ENCODE peak calls at places on chromosomes 6 and 20, in nine cellular contexts. D is adrenal gland, V is cardiac muscle cell, J is H4, Z is uterus, B is GM10248, C is HTR-8/SVneo, T is aorta, H is nephron progenitor cell. N is an unnamed sample.

GRCh38 chr6:137150072-137150471 is 23.4 kb downstream of the IL22RA2 start:
- DNase-seq in J (no peak), V (no peak), D (no peak), B (no peak), H (no peak), C (no peak), T (no peak), Z (no peak), N (no peak)

GRCh38 chr6:79421707-79422484 is 115.3 kb downstream of the LCA5 start:
- DNase-seq in T (no peak), C (peak), H (no peak), V (peak), D (peak), J (peak), Z (no peak), B (no peak), N (peak)

GRCh38 chr6:169452117-169452868 is 198.6 kb upstream of the THBS2 start:
- DNase-seq in B (no peak), J (peak), H (no peak), D (peak), C (no peak), T (peak), V (peak), Z (peak), N (peak)

GRCh38 chr6:108966855-108967755 is 118.9 kb downstream of the ARMC2 start:
- DNase-seq in Z (no peak), T (peak), J (peak), H (peak), C (peak), D (no peak), B (no peak), V (peak), N (no peak)

GRCh38 chr6:63660737-63661136 is 25.1 kb downstream of the PHF3 start:
- DNase-seq in C (no peak), H (no peak), Z (no peak), B (no peak), D (no peak), J (no peak), V (no peak), T (no peak), N (no peak)

GRCh38 chr20:49893242-49894072 is 21.9 kb downstream of the SPATA2 start:
- DNase-seq in Z (no peak), C (no peak), J (no peak), B (no peak), D (no peak), V (peak), T (no peak), H (no peak), N (no peak)

GRCh38 chr6:33702345-33702977 is 9.0 kb downstream of the UQCC2 start:
- DNase-seq in Z (no peak), D (peak), C (peak), J (peak), T (no peak), H (no peak), V (peak), B (no peak), N (peak)

GRCh38 chr6:68080074-68080473 is 555.0 kb upstream of the ADGRB3 start:
- DNase-seq in D (no peak), V (no peak), T (no peak), H (no peak), J (no peak), C (no peak), Z (no peak), B (no peak), N (no peak)

GRCh38 chr6:3209114-3210023 is 18.1 kb downstream of the TUBB2B start:
- DNase-seq in B (peak), J (peak), Z (peak), T (peak), H (no peak), C (peak), D (peak), V (peak), N (peak)

GRCh38 chr6:127967708-127968107 is 66.8 kb upstream of the THEMIS start:
- DNase-seq in Z (no peak), V (no peak), J (no peak), H (no peak), D (no peak), C (no peak), B (no peak), T (no peak), N (no peak)

GRCh38 chr20:45377191-45377775 is 842 bp downstream of the TP53TG5 start:
- DNase-seq in V (no peak), H (peak), Z (no peak), B (no peak), D (no peak), J (no peak), C (no peak), T (no peak), N (no peak)

GRCh38 chr20:18477821-18478220 is 10.6 kb downstream of the POLR3F start:
- DNase-seq in J (no peak), D (no peak), B (no peak), H (no peak), Z (no peak), V (no peak), T (no peak), C (no peak), N (no peak)

GRCh38 chr6:158634695-158635426 is 9.7 kb downstream of the DYNLT1 start:
- DNase-seq in B (no peak), T (no peak), D (no peak), Z (no peak), H (no peak), V (no peak), J (no peak), C (no peak), N (no peak)

GRCh38 chr20:40600441-40601235 is 88.4 kb downstream of the MAFB start:
- DNase-seq in D (no peak), B (no peak), H (no peak), T (no peak), J (no peak), C (no peak), V (no peak), Z (no peak), N (no peak)

GRCh38 chr6:81781624-81782023 is 29.1 kb upstream of the TENT5A start:
- DNase-seq in J (no peak), T (no peak), V (no peak), C (no peak), D (no peak), B (no peak), Z (no peak), H (no peak), N (no peak)

GRCh38 chr6:83008631-83009030 is 57.0 kb downstream of the UBE3D start:
- DNase-seq in T (no peak), V (no peak), D (no peak), Z (no peak), H (no peak), J (no peak), C (no peak), B (no peak), N (no peak)

GRCh38 chr6:46756469-46757205 is 9.9 kb downstream of the ANKRD66 start:
- DNase-seq in D (no peak), B (no peak), V (no peak), C (peak), J (no peak), Z (no peak), H (peak), T (no peak), N (no peak)

GRCh38 chr20:24977797-24978196 is 14.8 kb downstream of the APMAP start:
- DNase-seq in T (no peak), B (no peak), H (no peak), V (no peak), C (no peak), D (peak), J (no peak), Z (no peak), N (no peak)

GRCh38 chr20:733806-734205 is 34.5 kb downstream of the SLC52A3 start:
- DNase-seq in T (no peak), D (no peak), J (no peak), C (no peak), H (no peak), Z (no peak), V (no peak), B (no peak), N (no peak)

GRCh38 chr20:63534831-63535651 is 2.1 kb downstream of the PTK6 start:
- DNase-seq in T (peak), Z (peak), B (no peak), V (no peak), D (no peak), C (no peak), H (peak), J (no peak), N (no peak)

GRCh38 chr6:108989700-108990099 is 104.9 kb downstream of the SESN1 start:
- DNase-seq in B (no peak), C (no peak), T (no peak), V (no peak), Z (no peak), H (no peak), J (no peak), D (no peak), N (no peak)

GRCh38 chr6:157629220-157629619 is 193.8 kb upstream of the SNX9 start:
- DNase-seq in V (peak), J (no peak), D (no peak), Z (no peak), H (no peak), C (no peak), T (peak), B (no peak), N (no peak)

GRCh38 chr20:47568019-47568418 is 66.3 kb downstream of the NCOA3 start:
- DNase-seq in D (peak), H (no peak), C (peak), V (peak), B (no peak), T (peak), J (peak), Z (no peak), N (peak)

GRCh38 chr6:106534564-106534982 is 94.7 kb downstream of the RTN4IP1 start:
- DNase-seq in H (no peak), J (no peak), T (no peak), Z (no peak), V (no peak), D (no peak), C (no peak), B (no peak), N (no peak)

GRCh38 chr6:159178847-159179246 is 9.6 kb downstream of the FNDC1 start:
- DNase-seq in D (no peak), T (no peak), C (no peak), H (no peak), V (no peak), Z (no peak), J (no peak), B (no peak), N (no peak)

GRCh38 chr6:36604090-36605060 is 10.2 kb downstream of the SRSF3 start:
- DNase-seq in V (no peak), J (no peak), D (no peak), H (no peak), T (no peak), C (no peak), Z (no peak), B (no peak), N (no peak)

GRCh38 chr6:6006428-6007310 is at the start of gene NRN1:
- DNase-seq in J (peak), B (peak), D (no peak), T (no peak), H (peak), C (no peak), V (no peak), Z (no peak), N (no peak)

GRCh38 chr6:34656378-34657036 is 40.1 kb downstream of the ILRUN start:
- DNase-seq in T (no peak), J (peak), B (peak), C (no peak), Z (no peak), H (no peak), V (peak), D (no peak), N (no peak)

GRCh38 chr6:125749864-125750691 is 646 bp downstream of the HEY2 start:
- DNase-seq in J (no peak), H (peak), Z (no peak), V (no peak), T (peak), C (peak), D (no peak), B (no peak), N (no peak)

GRCh38 chr20:30168025-30168799 is 1089.3 kb upstream of the DEFB115 start:
- DNase-seq in Z (peak), B (no peak), V (no peak), D (no peak), H (no peak), J (no peak), C (no peak), T (no peak), N (no peak)